ENCODE peak calls at places on chromosome 1, in six cellular contexts. B is fibroblast of pulmonary artery, Q is HFFc6, E is WTC11, C is astrocyte of the spinal cord, G is body of pancreas. J is an unnamed sample.

GRCh38 chr1:182580736-182581135 is 8.3 kb downstream of the RNASEL start:
- DNase-seq in B (no peak), Q (no peak), E (no peak), C (no peak), G (no peak), J (no peak)

GRCh38 chr1:47812848-47813508 is 184.2 kb downstream of the TRABD2B start:
- DNase-seq in B (no peak), Q (no peak), E (no peak), C (peak; percentile 39), G (no peak), J (no peak)

GRCh38 chr1:182615468-182616129 is 11.4 kb upstream of the RGS16 start:
- DNase-seq in B (peak; percentile 36), Q (no peak), E (peak; percentile 31), C (peak; percentile 78), G (no peak), J (peak; percentile 38)

GRCh38 chr1:39139723-39140360 is 64.7 kb upstream of the MACF1 start:
- DNase-seq in B (no peak), Q (no peak), E (no peak), C (no peak), G (no peak), J (no peak)

GRCh38 chr1:22229374-22229773 is 86.5 kb upstream of the WNT4 start:
- DNase-seq in B (peak; percentile 43), Q (no peak), E (no peak), C (no peak), G (no peak), J (peak; percentile 59)

GRCh38 chr1:89890085-89890754 is 69.4 kb downstream of the LRRC8D start:
- DNase-seq in B (peak; percentile 69), Q (peak; percentile 89), E (no peak), C (peak; percentile 38), G (peak; percentile 15), J (peak; percentile 99)

GRCh38 chr1:162882248-162882666 is 21.3 kb upstream of the CCDC190 start:
- DNase-seq in B (no peak), Q (no peak), E (no peak), C (no peak), G (no peak), J (no peak)

GRCh38 chr1:83006271-83006670 is 992.7 kb downstream of the TTLL7 start:
- DNase-seq in B (no peak), Q (no peak), E (no peak), C (no peak), G (no peak), J (no peak)

GRCh38 chr1:230073371-230074035 is 6.5 kb downstream of the GALNT2 start:
- DNase-seq in B (no peak), Q (peak; percentile 80), E (no peak), C (peak; percentile 59), G (no peak), J (peak; percentile 88)

GRCh38 chr1:55214214-55214902 is 806 bp downstream of the USP24 start:
- DNase-seq in B (no peak), Q (no peak), E (peak; percentile 70), C (no peak), G (peak; percentile 38), J (peak; percentile 49)

GRCh38 chr1:219304227-219305226 is 130.8 kb downstream of the LYPLAL1 start:
- DNase-seq in B (peak; percentile 71), Q (peak; percentile 62), E (no peak), C (peak; percentile 67), G (peak; percentile 16), J (peak; percentile 79)

DNA sequence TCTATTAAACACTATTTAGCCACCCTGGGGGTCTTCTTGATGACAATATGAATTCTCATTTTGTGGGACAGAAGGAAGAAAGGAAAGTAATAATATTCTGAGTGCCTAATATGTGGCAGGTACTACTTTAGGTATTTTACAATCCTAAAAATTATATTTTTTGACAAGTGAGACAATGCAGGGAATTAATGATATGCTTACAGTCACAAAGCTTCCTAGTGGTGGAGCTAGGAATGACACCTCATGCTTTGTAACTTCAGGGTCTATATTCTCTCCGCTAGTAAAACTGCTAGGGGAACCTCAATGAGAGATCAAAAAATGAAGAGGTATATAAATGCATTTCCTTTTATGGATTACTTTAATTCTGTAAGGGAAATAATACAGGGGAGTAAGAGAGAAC is 44.3 kb downstream of the TPR start:
- DNase-seq in B (no peak), Q (no peak), E (no peak), C (no peak), G (no peak), J (no peak)
- TF ChIP-seq CTCF in B (peak; percentile 46), Q (peak; percentile 71), E (peak; percentile 39), C (peak; percentile 36), G (no peak), J (peak; percentile 39)

GRCh38 chr1:201414051-201414738 is 7.3 kb downstream of the TNNI1 start:
- DNase-seq in B (no peak), Q (no peak), E (no peak), C (no peak), G (no peak), J (no peak)
- TF ChIP-seq CTCF in B (no peak), Q (no peak), E (no peak), C (no peak), G (no peak), J (no peak)

GRCh38 chr1:200669314-200670214 is at the start of gene DDX59:
- DNase-seq in B (peak; percentile 99), Q (peak; percentile 97), E (peak; percentile 96), C (peak; percentile 99), G (peak; percentile 96), J (peak; percentile 100)
- TF ChIP-seq CTCF in B (no peak), Q (no peak), E (no peak), C (no peak), G (no peak), J (no peak)

DNA sequence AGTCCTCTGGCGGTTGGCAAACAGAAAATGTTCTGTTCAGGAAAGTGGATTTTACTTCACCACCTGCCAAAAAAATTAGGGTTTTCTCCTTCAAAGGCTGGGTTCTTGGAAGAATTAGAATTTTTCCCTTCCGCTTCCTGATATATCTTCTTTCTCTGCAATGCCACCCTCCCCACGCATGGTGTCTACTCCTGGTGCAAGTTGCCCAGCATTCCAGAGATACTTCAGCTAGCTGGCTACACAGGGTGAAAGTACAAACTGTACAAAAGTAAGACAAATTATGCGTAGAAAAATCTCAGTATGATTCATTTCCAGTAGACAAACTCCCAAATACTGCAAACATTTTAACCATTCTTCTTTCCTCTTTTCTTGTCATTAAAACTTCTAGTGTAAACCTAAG is 430.1 kb upstream of the ESRRG start:
- DNase-seq in B (no peak), Q (no peak), E (no peak), C (no peak), G (peak; percentile 30), J (no peak)
- TF ChIP-seq CTCF in B (no peak), Q (no peak), E (no peak), C (no peak), G (no peak), J (no peak)

GRCh38 chr1:203028784-203029553 is 2.7 kb downstream of the PPFIA4 start:
- DNase-seq in B (no peak), Q (no peak), E (no peak), C (no peak), G (no peak), J (no peak)

GRCh38 chr1:203033287-203033686 is 7.0 kb downstream of the PPFIA4 start:
- DNase-seq in B (no peak), Q (no peak), E (no peak), C (no peak), G (no peak), J (no peak)

GRCh38 chr1:203034422-203035110 is 8.3 kb downstream of the PPFIA4 start:
- DNase-seq in B (no peak), Q (no peak), E (no peak), C (no peak), G (no peak), J (no peak)

GRCh38 chr1:203033917-203034316 is 7.6 kb downstream of the PPFIA4 start:
- DNase-seq in B (no peak), Q (no peak), E (no peak), C (no peak), G (no peak), J (no peak)

DNA sequence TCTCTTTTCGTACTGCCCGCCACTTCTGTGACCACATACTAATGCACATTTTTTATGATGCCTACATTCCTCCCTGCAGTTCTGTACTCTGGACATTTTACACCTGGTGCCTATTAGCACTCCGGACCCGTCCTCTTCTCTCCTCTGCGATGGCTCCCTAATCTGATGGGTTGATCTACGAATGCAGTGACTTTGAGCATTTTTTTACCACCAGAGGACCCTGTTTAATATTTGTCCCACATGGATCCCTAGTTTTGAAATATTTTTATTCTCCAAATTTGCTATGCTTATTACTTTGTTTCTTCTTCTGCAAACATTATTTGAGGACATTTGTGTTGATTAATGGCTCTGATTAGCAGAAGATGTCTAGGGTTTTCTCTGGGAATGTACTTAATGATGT is 5.2 kb downstream of the PPFIA4 start:
- DNase-seq in B (no peak), Q (no peak), E (no peak), C (no peak), G (no peak), J (no peak)
- TF ChIP-seq CTCF in B (peak; percentile 33), Q (peak; percentile 82), E (no peak), C (peak; percentile 54), G (no peak), J (peak; percentile 20)

GRCh38 chr1:240092301-240093119 is 827 bp downstream of the FMN2 start:
- DNase-seq in B (peak; percentile 44), Q (peak; percentile 60), E (peak; percentile 31), C (peak; percentile 77), G (peak; percentile 16), J (peak; percentile 31)
- TF ChIP-seq CTCF in B (no peak), Q (peak; percentile 67), E (no peak), C (peak; percentile 50), G (no peak), J (no peak)

J was measured in MCF 10A.